ENCODE peak calls at places on chromosomes 13 and 19, in six cellular contexts. W, N, R, K, J and Q are unnamed samples.

GRCh38 chr19:4425531-4425930 is 23.1 kb downstream of the CHAF1A start:
- DNase-seq in W (no peak), N (no peak), R (no peak), K (no peak), J (no peak), Q (no peak)

GRCh38 chr13:113044431-113045114 is 61.0 kb upstream of the F7 start:
- DNase-seq in W (no peak), N (no peak), R (no peak), K (no peak), J (no peak), Q (no peak)

GRCh38 chr19:54133957-54134590 is 3.5 kb upstream of the CNOT3 start:
- DNase-seq in W (no peak), N (no peak), R (no peak), K (no peak), J (no peak), Q (no peak)

GRCh38 chr19:57099199-57099661 is 20.6 kb upstream of the USP29 start:
- DNase-seq in W (peak), N (peak), R (peak), K (peak), J (peak), Q (peak)

GRCh38 chr19:48619692-48620565 is 623 bp downstream of the SPHK2 start:
- DNase-seq in W (no peak), N (no peak), R (no peak), K (no peak), J (no peak), Q (no peak)

GRCh38 chr19:51027126-51027806 is 850 bp upstream of the KLK11 start:
- DNase-seq in W (no peak), N (no peak), R (no peak), K (no peak), J (no peak), Q (no peak)

GRCh38 chr19:31513841-31514240 is 164.6 kb upstream of the TSHZ3 start:
- DNase-seq in W (no peak), N (no peak), R (no peak), K (no peak), J (no peak), Q (no peak)

GRCh38 chr19:1451916-1452801 is 2.2 kb downstream of the APC2 start:
- DNase-seq in W (no peak), N (no peak), R (peak), K (no peak), J (no peak), Q (no peak)

GRCh38 chr13:35727881-35728280 is 251.4 kb upstream of the MAB21L1 start:
- DNase-seq in W (no peak), N (peak), R (no peak), K (no peak), J (no peak), Q (no peak)

GRCh38 chr13:35881360-35881759 is 249.8 kb downstream of the DCLK1 start:
- DNase-seq in W (no peak), N (no peak), R (no peak), K (no peak), J (no peak), Q (no peak)

GRCh38 chr19:30450945-30451344 is 78.8 kb downstream of the ZNF536 start:
- DNase-seq in W (no peak), N (no peak), R (no peak), K (no peak), J (no peak), Q (no peak)

GRCh38 chr19:29260477-29261317 is 47.7 kb upstream of the UQCRFS1 start:
- DNase-seq in W (no peak), N (peak), R (peak), K (no peak), J (peak), Q (peak)

GRCh38 chr19:49231389-49231788 is 73.8 kb downstream of the TRPM4 start:
- DNase-seq in W (no peak), N (no peak), R (no peak), K (peak), J (peak), Q (no peak)

GRCh38 chr19:14091086-14091884 is 734 bp upstream of the SAMD1 start:
- DNase-seq in W (peak), N (no peak), R (peak), K (peak), J (peak), Q (peak)

GRCh38 chr19:14093117-14093784 is 2.7 kb upstream of the SAMD1 start:
- DNase-seq in W (no peak), N (no peak), R (no peak), K (no peak), J (no peak), Q (no peak)

GRCh38 chr19:14089662-14090508 is 666 bp downstream of the SAMD1 start:
- DNase-seq in W (peak), N (peak), R (peak), K (peak), J (peak), Q (peak)

GRCh38 chr19:14090509-14091085 is at the start of gene SAMD1:
- DNase-seq in W (peak), N (peak), R (peak), K (peak), J (peak), Q (no peak)

GRCh38 chr19:14091885-14092462 is 1.4 kb upstream of the SAMD1 start:
- DNase-seq in W (peak), N (no peak), R (no peak), K (peak), J (no peak), Q (no peak)
- TF ChIP-seq CTCF in W (no peak), N (no peak), R (no peak), K (peak), J (no peak), Q (no peak)

DNA sequence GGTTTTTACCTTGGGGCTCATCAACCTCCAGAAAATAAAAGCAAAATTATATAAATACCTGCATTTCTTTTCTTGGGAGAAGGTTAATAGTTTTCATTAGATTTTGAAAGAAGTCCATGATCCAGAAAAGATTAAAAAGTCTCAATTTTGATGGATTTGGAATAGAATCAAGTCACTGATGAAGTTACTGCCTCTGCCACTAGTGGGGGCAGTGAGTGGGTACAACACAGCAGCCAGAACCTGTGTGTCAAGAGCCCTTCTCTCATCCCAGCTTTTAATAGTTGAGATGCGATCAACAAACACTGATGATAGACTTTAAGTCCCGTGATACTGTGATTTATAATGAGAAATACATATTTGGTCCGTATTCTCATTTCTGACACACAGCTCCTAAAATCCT is 686.7 kb downstream of the DIAPH3 start:
- DNase-seq in W (no peak), N (no peak), R (no peak), K (no peak), J (no peak), Q (no peak)
- TF ChIP-seq CTCF in W (no peak), N (peak), R (peak), K (peak), J (no peak), Q (no peak)

DNA sequence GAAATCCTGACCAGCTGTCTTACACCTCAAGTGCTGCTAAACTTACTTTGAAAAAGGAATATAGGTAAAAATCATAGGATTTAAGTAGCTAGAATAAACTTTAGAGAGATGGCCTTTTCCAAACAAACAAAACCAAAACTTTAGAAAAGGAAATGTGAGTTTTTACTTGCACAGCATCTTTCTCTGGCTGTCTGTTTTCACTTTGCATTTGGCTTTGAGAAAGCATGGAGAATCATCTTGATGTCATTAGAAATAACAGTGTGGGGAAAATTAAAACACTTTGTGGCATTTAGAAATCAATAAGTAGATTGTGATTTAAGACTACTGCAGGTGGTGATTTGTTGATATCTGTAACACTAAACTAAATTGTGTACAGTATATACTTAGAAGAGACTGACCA is 6.0 kb downstream of the WDFY2 start:
- DNase-seq in W (no peak), N (no peak), R (no peak), K (no peak), J (no peak), Q (no peak)
- TF ChIP-seq CTCF in W (no peak), N (no peak), R (no peak), K (no peak), J (no peak), Q (no peak)

DNA sequence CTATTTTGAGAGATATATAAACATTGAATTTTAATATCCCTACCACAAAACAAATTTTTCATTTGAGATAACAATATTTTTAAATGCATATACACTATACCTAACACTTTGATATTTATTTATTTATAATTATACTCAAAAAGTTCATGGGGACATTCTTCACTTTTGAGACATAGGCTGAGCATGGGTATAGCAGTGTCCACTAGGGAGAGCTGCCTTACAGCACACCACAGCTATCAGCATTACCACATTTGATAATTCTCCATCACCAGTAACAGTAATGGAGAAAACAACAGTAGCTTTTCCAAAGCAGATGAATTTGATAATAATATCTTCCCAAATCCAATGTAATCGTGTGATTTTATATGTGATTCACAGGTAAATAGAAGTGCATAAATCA is 626.1 kb downstream of the DACH1 start:
- DNase-seq in W (no peak), N (peak), R (no peak), K (no peak), J (no peak), Q (no peak)
- TF ChIP-seq CTCF in W (no peak), N (peak), R (peak), K (no peak), J (no peak), Q (no peak)